ENCODE peak calls at places on chromosomes 5 and 9, in six cellular contexts. F is uterus, L is NT2/D1, C is NCI-H1105, O is AG08396, X is EH. H is an unnamed sample.

GRCh38 chr5:165722401-165722800 is 2217.0 kb downstream of the MAT2B start:
- DNase-seq in O (no peak), C (no peak), X (no peak), F (no peak), L (no peak), H (no peak)

GRCh38 chr9:118721276-118721675 is 648.0 kb downstream of the BRINP1 start:
- DNase-seq in O (no peak), C (no peak), F (no peak), X (no peak), L (no peak), H (no peak)

GRCh38 chr5:112546946-112547647 is 128.0 kb upstream of the EPB41L4A start:
- DNase-seq in C (no peak), O (no peak), X (no peak), F (no peak), L (no peak), H (no peak)

GRCh38 chr9:122190597-122191381 is 31.1 kb downstream of the MORN5 start:
- DNase-seq in C (no peak), O (peak; percentile 50), L (no peak), F (no peak), X (peak; percentile 64), H (no peak)

GRCh38 chr9:34628656-34629491 is at the start of gene ARID3C:
- DNase-seq in C (peak; percentile 42), F (no peak), O (peak; percentile 70), L (no peak), X (no peak), H (no peak)

GRCh38 chr5:137234973-137235943 is 263.9 kb downstream of the SPOCK1 start:
- DNase-seq in O (no peak), F (no peak), X (no peak), C (no peak), L (no peak), H (no peak)

GRCh38 chr5:7960142-7960541 is 91.2 kb downstream of the MTRR start:
- DNase-seq in C (no peak), X (no peak), F (no peak), O (no peak), L (no peak), H (no peak)

GRCh38 chr5:143806568-143806967 is 5.4 kb upstream of the HMHB1 start:
- DNase-seq in L (no peak), F (no peak), O (no peak), C (no peak), X (no peak), H (no peak)

GRCh38 chr5:67234671-67235176 is 38.1 kb upstream of the CD180 start:
- DNase-seq in L (no peak), F (peak; percentile 63), C (peak; percentile 27), O (peak; percentile 39), X (peak; percentile 92), H (peak; percentile 58)

GRCh38 chr5:6937675-6938074 is 224.4 kb downstream of the TENT4A start:
- DNase-seq in L (no peak), F (no peak), O (no peak), C (no peak), X (no peak), H (no peak)

GRCh38 chr5:96388186-96388585 is 44.9 kb downstream of the PCSK1 start:
- DNase-seq in C (no peak), L (no peak), X (peak; percentile 29), O (no peak), F (no peak), H (no peak)

GRCh38 chr9:16136961-16137360 is 584.1 kb downstream of the CCDC171 start:
- DNase-seq in X (peak; percentile 81), O (no peak), F (peak; percentile 70), C (no peak), L (no peak), H (no peak)

GRCh38 chr5:87243161-87243877 is 24.4 kb upstream of the RASA1 start:
- DNase-seq in L (no peak), O (peak; percentile 71), F (no peak), C (no peak), X (peak; percentile 67), H (no peak)

GRCh38 chr5:176157656-176158055 is 80.6 kb upstream of the SIMC1 start:
- DNase-seq in X (peak; percentile 57), F (no peak), C (no peak), O (peak; percentile 31), L (no peak), H (no peak)

GRCh38 chr9:133775951-133776905 is 38.1 kb upstream of the SARDH start:
- DNase-seq in F (no peak), L (no peak), O (no peak), X (no peak), C (no peak), H (no peak)

GRCh38 chr9:110573305-110573704 is 6.2 kb downstream of the SVEP1 start:
- DNase-seq in O (no peak), L (no peak), C (no peak), X (peak; percentile 66), F (no peak), H (no peak)

GRCh38 chr9:4739587-4740372 is 1.2 kb downstream of the AK3 start:
- DNase-seq in C (no peak), X (peak; percentile 58), O (no peak), F (no peak), L (no peak), H (no peak)

GRCh38 chr9:12699529-12699928 is 6.3 kb downstream of the TYRP1 start:
- DNase-seq in F (no peak), L (no peak), C (no peak), O (no peak), X (peak; percentile 8), H (no peak)

H was measured in mucosa of gallbladder.